ENCODE peak calls at places on chromosomes 2 and 18, in seven cellular contexts. One of them, this sample, is unnamed.

GRCh38 chr2:4745596-4745995 is 946.6 kb upstream of the SOX11 start:
- DNase-seq in OCI-LY7: no peak
- DNase-seq in neural progenitor cell: no peak
- DNase-seq in GM12865: no peak
- DNase-seq in osteocyte: no peak
- DNase-seq in cardiac fibroblast: no peak
- DNase-seq in tibial artery: no peak
- DNase-seq in this sample: no peak

GRCh38 chr2:241595600-241596140 is 37.1 kb downstream of the BOK start:
- DNase-seq in OCI-LY7: peak
- DNase-seq in neural progenitor cell: peak
- DNase-seq in GM12865: no peak
- DNase-seq in osteocyte: no peak
- DNase-seq in cardiac fibroblast: no peak
- DNase-seq in tibial artery: no peak
- DNase-seq in this sample: no peak

GRCh38 chr2:191983186-191983585 is 136.3 kb upstream of the CAVIN2 start:
- DNase-seq in OCI-LY7: no peak
- DNase-seq in neural progenitor cell: no peak
- DNase-seq in GM12865: no peak
- DNase-seq in osteocyte: no peak
- DNase-seq in cardiac fibroblast: no peak
- DNase-seq in tibial artery: no peak
- DNase-seq in this sample: no peak

GRCh38 chr18:49446481-49446880 is 14.0 kb downstream of the DYM start:
- DNase-seq in OCI-LY7: no peak
- DNase-seq in neural progenitor cell: no peak
- DNase-seq in GM12865: no peak
- DNase-seq in osteocyte: no peak
- DNase-seq in cardiac fibroblast: no peak
- DNase-seq in tibial artery: no peak
- DNase-seq in this sample: no peak

GRCh38 chr2:151946856-151947523 is 118.8 kb upstream of the ARL5A start:
- DNase-seq in OCI-LY7: peak
- DNase-seq in neural progenitor cell: peak
- DNase-seq in GM12865: peak
- DNase-seq in osteocyte: no peak
- DNase-seq in cardiac fibroblast: peak
- DNase-seq in tibial artery: peak
- DNase-seq in this sample: no peak

GRCh38 chr2:230874876-230875275 is 10.1 kb downstream of the ITM2C start:
- DNase-seq in OCI-LY7: no peak
- DNase-seq in neural progenitor cell: no peak
- DNase-seq in GM12865: no peak
- DNase-seq in osteocyte: no peak
- DNase-seq in cardiac fibroblast: no peak
- DNase-seq in tibial artery: no peak
- DNase-seq in this sample: no peak

GRCh38 chr2:13522917-13523821 is 806.4 kb downstream of the TRIB2 start:
- DNase-seq in OCI-LY7: no peak
- DNase-seq in neural progenitor cell: no peak
- DNase-seq in GM12865: peak
- DNase-seq in osteocyte: no peak
- DNase-seq in cardiac fibroblast: no peak
- DNase-seq in tibial artery: no peak
- DNase-seq in this sample: no peak

GRCh38 chr2:62852254-62852653 is 146.7 kb downstream of the EHBP1 start:
- DNase-seq in OCI-LY7: no peak
- DNase-seq in neural progenitor cell: no peak
- DNase-seq in GM12865: no peak
- DNase-seq in osteocyte: no peak
- DNase-seq in cardiac fibroblast: no peak
- DNase-seq in tibial artery: no peak
- DNase-seq in this sample: no peak

GRCh38 chr2:241560883-241561474 is 2.4 kb downstream of the BOK start:
- DNase-seq in OCI-LY7: no peak
- DNase-seq in neural progenitor cell: no peak
- DNase-seq in GM12865: no peak
- DNase-seq in osteocyte: no peak
- DNase-seq in cardiac fibroblast: peak
- DNase-seq in tibial artery: no peak
- DNase-seq in this sample: no peak

GRCh38 chr2:32825291-32825712 is 121.5 kb upstream of the LTBP1 start:
- DNase-seq in OCI-LY7: no peak
- DNase-seq in neural progenitor cell: no peak
- DNase-seq in GM12865: no peak
- DNase-seq in osteocyte: no peak
- DNase-seq in cardiac fibroblast: peak
- DNase-seq in tibial artery: peak
- DNase-seq in this sample: no peak

GRCh38 chr18:23384778-23385736 is 68.0 kb upstream of the RIOK3 start:
- DNase-seq in OCI-LY7: peak
- DNase-seq in neural progenitor cell: no peak
- DNase-seq in GM12865: peak
- DNase-seq in osteocyte: no peak
- DNase-seq in cardiac fibroblast: no peak
- DNase-seq in tibial artery: no peak
- DNase-seq in this sample: no peak

GRCh38 chr2:111623380-111623779 is 260.6 kb downstream of the ANAPC1 start:
- DNase-seq in OCI-LY7: no peak
- DNase-seq in neural progenitor cell: no peak
- DNase-seq in GM12865: no peak
- DNase-seq in osteocyte: no peak
- DNase-seq in cardiac fibroblast: no peak
- DNase-seq in tibial artery: no peak
- DNase-seq in this sample: no peak

DNA sequence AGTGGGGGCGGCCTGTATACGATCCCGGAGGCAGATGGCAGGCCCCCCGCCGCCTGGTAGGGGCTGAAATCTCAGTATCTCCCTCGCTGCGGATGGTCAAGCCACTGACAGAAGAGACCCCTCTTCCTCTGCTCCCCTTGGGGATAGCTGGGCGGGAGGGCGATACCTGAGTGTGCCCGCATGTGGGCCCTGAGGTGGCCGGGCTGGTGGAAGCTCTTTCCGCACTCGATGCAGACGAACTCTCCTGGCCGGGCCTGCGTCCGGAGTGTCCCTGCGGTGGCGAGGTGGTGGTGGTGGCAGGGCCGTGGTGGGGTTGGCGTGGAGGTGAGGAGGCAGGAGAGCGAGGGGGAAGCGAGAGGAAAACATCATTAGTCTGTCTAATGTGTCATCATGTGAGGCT is 123.7 kb downstream of the ZNF516 start:
- DNase-seq in OCI-LY7: no peak
- DNase-seq in neural progenitor cell: no peak
- DNase-seq in GM12865: no peak
- DNase-seq in osteocyte: no peak
- DNase-seq in cardiac fibroblast: no peak
- DNase-seq in tibial artery: no peak
- DNase-seq in this sample: no peak
- TF ChIP-seq CTCF in OCI-LY7: no peak
- TF ChIP-seq CTCF in neural progenitor cell: no peak
- TF ChIP-seq CTCF in GM12865: no peak
- TF ChIP-seq CTCF in osteocyte: no peak
- TF ChIP-seq CTCF in cardiac fibroblast: no peak
- TF ChIP-seq CTCF in tibial artery: no peak
- TF ChIP-seq CTCF in this sample: no peak

GRCh38 chr2:12325806-12326205 is 390.9 kb upstream of the TRIB2 start:
- DNase-seq in OCI-LY7: no peak
- DNase-seq in neural progenitor cell: no peak
- DNase-seq in GM12865: no peak
- DNase-seq in osteocyte: no peak
- DNase-seq in cardiac fibroblast: peak
- DNase-seq in tibial artery: no peak
- DNase-seq in this sample: no peak

GRCh38 chr2:12331698-12332097 is 385.0 kb upstream of the TRIB2 start:
- DNase-seq in OCI-LY7: no peak
- DNase-seq in neural progenitor cell: no peak
- DNase-seq in GM12865: no peak
- DNase-seq in osteocyte: no peak
- DNase-seq in cardiac fibroblast: no peak
- DNase-seq in tibial artery: no peak
- DNase-seq in this sample: no peak

GRCh38 chr2:12330916-12331315 is 385.8 kb upstream of the TRIB2 start:
- DNase-seq in OCI-LY7: no peak
- DNase-seq in neural progenitor cell: no peak
- DNase-seq in GM12865: no peak
- DNase-seq in osteocyte: no peak
- DNase-seq in cardiac fibroblast: peak
- DNase-seq in tibial artery: no peak
- DNase-seq in this sample: no peak

GRCh38 chr2:12321886-12322285 is 394.9 kb upstream of the TRIB2 start:
- DNase-seq in OCI-LY7: no peak
- DNase-seq in neural progenitor cell: no peak
- DNase-seq in GM12865: no peak
- DNase-seq in osteocyte: no peak
- DNase-seq in cardiac fibroblast: peak
- DNase-seq in tibial artery: no peak
- DNase-seq in this sample: no peak

DNA sequence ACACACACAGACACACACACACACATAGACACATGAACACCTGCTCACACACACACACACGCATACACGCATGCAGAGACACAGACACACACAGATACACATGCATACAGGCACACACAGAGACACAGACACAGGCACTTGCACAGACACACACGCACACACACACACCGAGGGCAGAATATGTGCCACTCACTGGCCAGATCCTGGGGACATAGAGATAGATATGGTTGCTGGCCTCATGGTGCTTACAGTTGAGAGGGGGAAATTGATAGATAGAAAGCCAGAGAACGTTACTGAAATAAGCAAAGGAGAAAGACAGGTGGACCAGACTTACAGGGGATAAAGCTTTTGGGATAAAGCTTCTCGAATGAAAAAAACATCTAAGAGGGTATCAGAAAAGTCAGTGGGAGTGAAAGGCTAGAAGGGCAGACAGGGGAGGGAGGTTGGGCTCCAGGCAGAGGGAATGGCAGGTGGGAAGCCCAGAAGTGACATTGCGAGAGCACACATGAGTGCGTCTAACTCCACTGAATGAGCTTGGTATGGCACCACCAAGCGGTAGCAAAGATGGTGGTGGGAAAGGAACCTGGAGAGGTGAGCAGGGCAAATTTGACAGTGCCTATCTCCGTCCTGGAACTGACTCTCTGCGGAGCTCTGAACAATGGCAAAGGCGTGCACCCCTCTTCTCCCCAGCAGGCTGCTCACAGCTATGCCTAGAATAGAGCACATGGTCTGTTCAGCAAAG is 390.1 kb upstream of the TRIB2 start:
- DNase-seq in OCI-LY7: peak
- DNase-seq in neural progenitor cell: peak
- DNase-seq in GM12865: peak
- DNase-seq in osteocyte: no peak
- DNase-seq in cardiac fibroblast: no peak
- DNase-seq in tibial artery: no peak
- DNase-seq in this sample: no peak
- TF ChIP-seq CTCF in OCI-LY7: peak
- TF ChIP-seq CTCF in neural progenitor cell: peak
- TF ChIP-seq CTCF in GM12865: peak
- TF ChIP-seq CTCF in osteocyte: no peak
- TF ChIP-seq CTCF in cardiac fibroblast: no peak
- TF ChIP-seq CTCF in tibial artery: no peak
- TF ChIP-seq CTCF in this sample: peak

DNA sequence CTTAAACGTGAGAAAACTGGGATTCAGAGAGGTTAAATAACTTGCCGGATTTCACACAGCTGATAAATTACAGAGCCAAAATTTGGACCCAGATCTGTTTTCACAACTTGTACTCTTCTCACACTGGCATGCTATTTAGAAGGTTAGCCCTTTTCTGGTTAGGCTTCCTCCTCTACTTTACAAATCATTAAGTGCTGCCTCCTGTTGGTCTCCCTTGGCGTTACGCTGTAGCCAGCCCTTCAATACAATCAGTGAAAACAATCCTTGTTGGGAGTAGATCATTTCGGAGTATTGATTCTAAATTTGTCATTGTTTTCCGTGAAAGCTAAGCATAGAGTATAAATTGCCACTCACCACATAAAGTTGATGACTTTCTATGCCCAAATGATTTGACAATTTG is 153.5 kb downstream of the ARHGAP15 start:
- DNase-seq in OCI-LY7: no peak
- DNase-seq in neural progenitor cell: peak
- DNase-seq in GM12865: peak
- DNase-seq in osteocyte: no peak
- DNase-seq in cardiac fibroblast: no peak
- DNase-seq in tibial artery: no peak
- DNase-seq in this sample: no peak
- TF ChIP-seq CTCF in OCI-LY7: peak
- TF ChIP-seq CTCF in neural progenitor cell: peak
- TF ChIP-seq CTCF in GM12865: peak
- TF ChIP-seq CTCF in osteocyte: peak
- TF ChIP-seq CTCF in cardiac fibroblast: peak
- TF ChIP-seq CTCF in tibial artery: no peak
- TF ChIP-seq CTCF in this sample: peak

GRCh38 chr2:30978854-30979253 is 159.4 kb downstream of the GALNT14 start:
- DNase-seq in OCI-LY7: no peak
- DNase-seq in neural progenitor cell: no peak
- DNase-seq in GM12865: no peak
- DNase-seq in osteocyte: no peak
- DNase-seq in cardiac fibroblast: no peak
- DNase-seq in tibial artery: no peak
- DNase-seq in this sample: no peak
- TF ChIP-seq CTCF in OCI-LY7: peak
- TF ChIP-seq CTCF in neural progenitor cell: no peak
- TF ChIP-seq CTCF in GM12865: no peak
- TF ChIP-seq CTCF in osteocyte: no peak
- TF ChIP-seq CTCF in cardiac fibroblast: no peak
- TF ChIP-seq CTCF in tibial artery: no peak
- TF ChIP-seq CTCF in this sample: no peak

DNA sequence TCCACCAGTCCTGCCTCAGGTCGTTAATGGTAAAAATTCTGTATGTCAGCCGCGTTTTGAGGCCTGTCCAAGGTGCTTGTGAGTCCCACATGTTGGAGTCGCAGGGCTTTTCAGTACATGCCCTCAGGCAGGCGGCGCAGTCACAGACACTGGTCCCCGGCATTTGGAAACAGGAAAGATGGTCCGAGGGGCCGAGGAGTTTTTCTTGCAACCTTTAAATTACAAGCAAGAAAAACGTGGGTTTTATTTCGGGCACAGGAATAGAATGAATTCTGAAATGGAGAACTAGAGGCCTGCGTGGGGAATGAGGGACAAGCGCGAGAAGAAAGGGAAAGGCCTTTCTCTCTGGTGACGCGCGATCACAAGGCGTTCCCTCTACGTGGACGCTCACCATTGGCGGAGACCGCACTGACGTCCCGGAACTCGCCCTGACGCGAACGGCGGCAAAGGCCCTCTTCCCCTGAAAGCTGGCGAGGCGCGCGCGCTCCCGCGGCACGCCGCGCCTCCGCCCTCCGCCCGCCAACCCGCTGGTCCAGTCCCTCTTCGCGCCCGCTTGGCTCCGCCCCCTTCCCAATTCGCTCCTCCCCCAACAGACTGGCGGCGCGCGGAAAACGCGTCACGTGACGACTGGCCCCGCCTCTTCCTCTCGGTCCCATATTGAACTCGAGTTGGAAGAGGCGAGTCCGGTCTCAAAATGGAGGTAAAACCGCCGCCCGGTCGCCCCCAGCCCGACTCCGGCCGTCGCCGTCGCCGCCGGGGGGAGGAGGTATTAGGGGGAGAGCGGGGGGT is at the start of gene HNRNPA3:
- DNase-seq in OCI-LY7: peak
- DNase-seq in neural progenitor cell: peak
- DNase-seq in GM12865: peak
- DNase-seq in osteocyte: peak
- DNase-seq in cardiac fibroblast: peak
- DNase-seq in tibial artery: peak
- DNase-seq in this sample: peak
- TF ChIP-seq CTCF in OCI-LY7: peak
- TF ChIP-seq CTCF in neural progenitor cell: peak
- TF ChIP-seq CTCF in GM12865: no peak
- TF ChIP-seq CTCF in osteocyte: peak
- TF ChIP-seq CTCF in cardiac fibroblast: no peak
- TF ChIP-seq CTCF in tibial artery: peak
- TF ChIP-seq CTCF in this sample: peak

GRCh38 chr18:77146249-77147080 is 13.9 kb upstream of the MBP start:
- DNase-seq in OCI-LY7: no peak
- DNase-seq in neural progenitor cell: no peak
- DNase-seq in GM12865: no peak
- DNase-seq in osteocyte: peak
- DNase-seq in cardiac fibroblast: no peak
- DNase-seq in tibial artery: no peak
- DNase-seq in this sample: no peak
- TF ChIP-seq CTCF in OCI-LY7: no peak
- TF ChIP-seq CTCF in neural progenitor cell: no peak
- TF ChIP-seq CTCF in GM12865: no peak
- TF ChIP-seq CTCF in osteocyte: no peak
- TF ChIP-seq CTCF in cardiac fibroblast: no peak
- TF ChIP-seq CTCF in tibial artery: no peak
- TF ChIP-seq CTCF in this sample: no peak